ENCODE peak calls at places on chromosomes 3 and 15, in five cellular contexts. E is MM.1S, V is PC-3, B is GM23338, A is PC-9. U is an unnamed sample. For H3F3A, the result is how much of the 10 kb centered on the place peaks cover.

GRCh38 chr15:56496635-56497034 is 31.7 kb upstream of the MNS1 start:
- DNase-seq in A (no peak), V (peak), B (peak), E (peak), U (peak)

GRCh38 chr3:193842029-193842782 is 249.2 kb downstream of the OPA1 start:
- DNase-seq in V (no peak), A (no peak), E (peak), B (no peak), U (no peak)

GRCh38 chr3:29183346-29184087 is 97.4 kb upstream of the RBMS3 start:
- DNase-seq in B (no peak), A (no peak), E (no peak), V (no peak), U (peak)

GRCh38 chr3:181757694-181758306 is 46.1 kb downstream of the SOX2 start:
- DNase-seq in B (peak), V (no peak), E (no peak), A (peak), U (no peak)

GRCh38 chr3:101224739-101225138 is 95.6 kb downstream of the IMPG2 start:
- DNase-seq in V (no peak), B (no peak), A (no peak), E (no peak), U (no peak)

GRCh38 chr15:82875411-82876003 is 66.1 kb downstream of the WHAMM start:
- DNase-seq in B (no peak), E (no peak), A (no peak), V (peak), U (peak)

GRCh38 chr3:8327739-8328138 is 173.9 kb upstream of the LMCD1 start:
- DNase-seq in B (no peak), V (no peak), E (no peak), A (no peak), U (no peak)

GRCh38 chr3:128254066-128254590 is 100.8 kb downstream of the EEFSEC start:
- DNase-seq in B (no peak), V (no peak), E (no peak), A (no peak), U (peak)

GRCh38 chr3:141454906-141455602 is 31.8 kb upstream of the RASA2 start:
- DNase-seq in V (peak), B (peak), A (peak), E (peak), U (peak)

GRCh38 chr15:60507596-60508424 is 28.9 kb upstream of the ICE2 start:
- DNase-seq in B (peak), E (peak), A (no peak), V (peak), U (peak)

GRCh38 chr3:43477600-43477999 is 144.2 kb downstream of the ANO10 start:
- DNase-seq in B (no peak), A (no peak), E (no peak), V (no peak), U (no peak)

GRCh38 chr15:80875568-80875967 is 96.4 kb downstream of the CEMIP start:
- DNase-seq in B (no peak), V (no peak), A (no peak), E (no peak), U (peak)

GRCh38 chr15:101276501-101277037 is 716 bp downstream of the SELENOS start:
- DNase-seq in E (peak), B (peak), V (peak), A (no peak), U (peak)

GRCh38 chr3:167653155-167653554 is 587 bp downstream of the WDR49 start:
- DNase-seq in A (no peak), B (peak), E (no peak), V (no peak), U (no peak)

GRCh38 chr3:157785071-157785826 is 282.0 kb upstream of the VEPH1 start:
- DNase-seq in B (peak), E (peak), A (peak), V (peak), U (peak)

GRCh38 chr3:58560771-58561311 is 16.4 kb downstream of the FAM107A start:
- DNase-seq in B (peak), A (peak), E (no peak), V (peak), U (peak)

GRCh38 chr3:134824676-134825290 is 29.7 kb downstream of the EPHB1 start:
- DNase-seq in A (no peak), V (no peak), B (no peak), E (no peak), U (no peak)

GRCh38 chr3:41198526-41198925 is 779 bp upstream of the CTNNB1 start:
- DNase-seq in A (no peak), V (no peak), E (peak), B (no peak), U (peak)

GRCh38 chr15:20356444-20357138 is 185.0 kb downstream of the GOLGA6L6 start:
- DNase-seq in E (peak), V (peak), A (peak), B (peak), U (peak)

GRCh38 chr3:149339931-149340309 is 6.5 kb upstream of the TM4SF18 start:
- DNase-seq in A (peak), E (no peak), V (peak), B (peak), U (peak)

GRCh38 chr3:180176059-180176458 is 139.3 kb upstream of the PEX5L start:
- DNase-seq in E (no peak), V (no peak), B (no peak), A (no peak), U (no peak)

GRCh38 chr3:83321891-83322290 is 1560.4 kb upstream of the GBE1 start:
- DNase-seq in V (no peak), E (peak), B (no peak), A (no peak), U (no peak)

GRCh38 chr15:80186066-80186465 is 33.3 kb downstream of the FAH start:
- DNase-seq in B (no peak), V (no peak), A (no peak), E (no peak), U (no peak)

GRCh38 chr15:68619303-68619698 is 40.5 kb downstream of the CORO2B start:
- DNase-seq in B (no peak), V (no peak), E (no peak), A (no peak), U (no peak)

GRCh38 chr15:95025924-95026728 is 794.8 kb downstream of the MCTP2 start:
- DNase-seq in A (no peak), B (peak), V (peak), E (peak), U (peak)

GRCh38 chr3:79490165-79491028 is 277.4 kb downstream of the ROBO1 start:
- DNase-seq in B (peak), A (no peak), E (no peak), V (no peak), U (peak)

GRCh38 chr15:38325290-38325990 is 72.8 kb downstream of the SPRED1 start:
- DNase-seq in V (no peak), B (no peak), E (no peak), A (no peak), U (no peak)

GRCh38 chr3:85760342-85760741 is 801.6 kb downstream of the CADM2 start:
- DNase-seq in E (no peak), V (peak), A (no peak), B (no peak), U (no peak)

GRCh38 chr3:59138966-59139365 is 89.1 kb upstream of the CFAP20DC start:
- DNase-seq in B (no peak), V (no peak), A (no peak), E (no peak), U (no peak)

GRCh38 chr3:126394179-126394976 is at the start of gene CFAP100:
- DNase-seq in B (peak), V (no peak), E (no peak), A (no peak), U (peak)

GRCh38 chr3:155656466-155656865 is 88.4 kb downstream of the PLCH1 start:
- DNase-seq in E (no peak), V (no peak), B (no peak), A (no peak), U (peak)
- TF ChIP-seq EZH2 in E (no peak), V (no peak), B (no peak), A (no peak), U (no peak)

GRCh38 chr15:92884813-92885461 is 15.2 kb upstream of the CHD2 start:
- DNase-seq in B (no peak), V (peak), E (no peak), A (no peak), U (peak)

GRCh38 chr15:92886229-92886628 is 13.9 kb upstream of the CHD2 start:
- DNase-seq in E (no peak), V (no peak), A (no peak), B (no peak), U (peak)

GRCh38 chr15:92886815-92887214 is 13.3 kb upstream of the CHD2 start:
- DNase-seq in B (no peak), E (no peak), V (no peak), A (no peak), U (no peak)

GRCh38 chr15:92889390-92890113 is 10.6 kb upstream of the CHD2 start:
- DNase-seq in V (no peak), A (no peak), E (no peak), B (no peak), U (no peak)

GRCh38 chr15:92887869-92888268 is 12.3 kb upstream of the CHD2 start:
- DNase-seq in V (no peak), E (no peak), A (no peak), B (no peak), U (no peak)
- H3F3A ChIP-seq in V (under half), E (under half), A (half or more), B (under half), U (half or more)

GRCh38 chr3:171023566-171023965 is 3.0 kb downstream of the SLC2A2 start:
- DNase-seq in E (no peak), A (no peak), B (no peak), V (no peak), U (no peak)
- H2AFZ ChIP-seq in E (no peak), A (no peak), B (no peak), V (no peak), U (no peak)

GRCh38 chr3:138941259-138941885 is 5.6 kb downstream of the FOXL2 start:
- DNase-seq in V (peak), E (peak), B (peak), A (peak), U (peak)
- TF ChIP-seq EZH2 in V (no peak), E (no peak), B (peak), A (no peak), U (no peak)

GRCh38 chr3:133588035-133588434 is 14.5 kb downstream of the CDV3 start:
- DNase-seq in E (no peak), A (no peak), B (no peak), V (no peak), U (no peak)
- H3F3A ChIP-seq in E (half or more), A (half or more), B (under half), V (under half), U (half or more)

DNA sequence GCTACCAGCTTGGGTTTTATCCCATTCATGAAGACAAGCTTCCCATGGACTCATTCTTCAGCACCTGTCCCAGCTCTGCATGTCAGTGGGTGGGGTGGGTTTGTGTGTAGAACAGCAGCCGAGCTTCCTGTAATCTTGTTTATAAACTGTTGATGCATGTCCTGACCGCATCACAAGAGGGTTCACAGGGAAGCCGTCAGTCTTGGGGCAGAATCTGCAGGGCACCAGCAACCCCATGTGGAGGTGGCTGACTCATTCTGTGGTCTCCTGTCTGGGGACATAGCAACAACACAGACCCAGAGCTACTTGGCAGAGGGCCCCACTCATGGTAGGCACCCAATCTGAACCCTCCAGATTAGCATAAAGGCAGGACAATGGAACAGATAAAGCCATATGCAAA is 35.6 kb downstream of the DAPK2 start:
- DNase-seq in E (no peak), B (no peak), V (peak), A (peak), U (peak)
- H2AFZ ChIP-seq in E (no peak), B (no peak), V (no peak), A (no peak), U (no peak)

DNA sequence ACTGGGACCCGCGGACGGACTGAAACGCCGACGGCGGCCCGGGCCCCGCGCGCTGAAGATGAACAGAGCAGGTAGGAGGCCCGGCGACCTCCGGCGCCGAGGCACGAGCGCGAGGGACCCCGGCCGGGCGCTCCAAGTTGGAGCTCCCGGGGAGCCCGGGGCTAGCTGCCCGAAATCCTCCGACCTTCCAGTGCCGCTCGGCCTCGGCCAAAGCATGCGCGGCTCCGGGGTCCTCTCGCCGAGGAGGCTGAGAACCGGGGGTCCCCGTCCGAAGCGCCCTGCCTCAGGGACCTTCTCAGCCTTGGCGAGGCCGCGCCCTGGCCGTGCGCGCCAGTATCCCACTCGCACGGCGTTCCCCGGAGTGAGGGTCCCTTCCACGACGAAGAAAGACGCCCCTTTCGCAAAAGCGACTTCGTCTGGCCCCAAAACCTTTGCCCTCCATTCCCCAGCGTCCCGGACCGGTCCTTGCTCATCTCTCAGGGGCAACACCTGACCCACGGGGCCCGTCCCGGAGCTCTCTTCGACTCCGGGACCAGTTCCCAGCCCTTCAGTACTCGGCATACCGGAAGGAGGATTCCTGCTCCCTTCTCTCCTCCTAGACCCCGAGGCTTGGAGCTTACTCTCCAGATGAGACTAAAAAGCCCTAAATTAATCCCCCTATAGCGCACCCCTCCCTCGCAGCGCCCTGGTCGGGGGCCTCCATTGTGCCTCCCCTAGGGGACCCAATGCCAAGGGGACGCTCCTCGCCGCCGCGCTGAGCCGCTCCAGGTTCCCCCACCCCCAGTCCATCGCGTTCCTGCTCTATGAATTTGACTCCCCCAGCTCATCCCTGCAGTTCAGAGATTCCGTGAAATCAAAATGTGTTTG is 7.7 kb upstream of the FGD5 start:
- DNase-seq in A (no peak), V (no peak), E (no peak), B (peak), U (no peak)
- TF ChIP-seq EZH2 in A (no peak), V (no peak), E (peak), B (peak), U (peak)

GRCh38 chr3:173732237-173732636 is 334.7 kb downstream of the NLGN1 start:
- DNase-seq in E (peak), A (no peak), V (no peak), B (peak), U (peak)

GRCh38 chr3:173739716-173740115 is 342.2 kb downstream of the NLGN1 start:
- DNase-seq in V (peak), E (no peak), B (peak), A (no peak), U (no peak)

GRCh38 chr3:173742491-173742890 is 344.9 kb downstream of the NLGN1 start:
- DNase-seq in B (no peak), V (no peak), A (no peak), E (no peak), U (no peak)

GRCh38 chr3:173733029-173733652 is 335.6 kb downstream of the NLGN1 start:
- DNase-seq in E (peak), A (no peak), V (peak), B (peak), U (peak)

DNA sequence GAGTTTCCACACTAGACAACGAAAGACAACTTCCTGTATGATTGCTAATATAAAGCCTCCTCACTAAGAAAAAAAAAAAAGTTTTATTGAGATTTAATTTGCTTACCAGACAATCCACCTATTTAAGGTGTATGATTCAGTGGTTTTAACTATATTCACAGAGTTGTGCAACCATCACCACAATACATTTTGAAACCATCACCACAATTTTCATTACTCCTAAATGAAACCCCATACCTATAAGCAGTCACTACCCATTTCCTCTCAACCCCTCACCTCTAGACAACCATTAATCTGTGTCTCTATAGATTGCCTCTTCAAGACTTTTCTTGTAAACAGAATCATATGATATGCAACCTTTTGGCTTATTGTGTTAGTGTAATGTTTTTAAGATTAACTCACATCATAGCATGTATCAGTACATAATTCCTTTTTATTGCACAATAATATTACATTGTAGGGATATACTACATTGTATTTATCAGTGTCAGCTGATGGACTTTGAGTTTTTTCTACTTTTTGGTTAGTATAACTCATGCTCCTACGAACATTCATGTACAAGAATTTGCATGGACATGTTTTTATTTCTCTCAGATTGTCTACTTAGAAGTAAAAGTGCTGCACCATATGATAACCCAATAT is 339.7 kb downstream of the NLGN1 start:
- DNase-seq in A (no peak), V (peak), E (peak), B (no peak), U (no peak)
- H3F3A ChIP-seq in A (under half), V (under half), E (under half), B (under half), U (under half)

DNA sequence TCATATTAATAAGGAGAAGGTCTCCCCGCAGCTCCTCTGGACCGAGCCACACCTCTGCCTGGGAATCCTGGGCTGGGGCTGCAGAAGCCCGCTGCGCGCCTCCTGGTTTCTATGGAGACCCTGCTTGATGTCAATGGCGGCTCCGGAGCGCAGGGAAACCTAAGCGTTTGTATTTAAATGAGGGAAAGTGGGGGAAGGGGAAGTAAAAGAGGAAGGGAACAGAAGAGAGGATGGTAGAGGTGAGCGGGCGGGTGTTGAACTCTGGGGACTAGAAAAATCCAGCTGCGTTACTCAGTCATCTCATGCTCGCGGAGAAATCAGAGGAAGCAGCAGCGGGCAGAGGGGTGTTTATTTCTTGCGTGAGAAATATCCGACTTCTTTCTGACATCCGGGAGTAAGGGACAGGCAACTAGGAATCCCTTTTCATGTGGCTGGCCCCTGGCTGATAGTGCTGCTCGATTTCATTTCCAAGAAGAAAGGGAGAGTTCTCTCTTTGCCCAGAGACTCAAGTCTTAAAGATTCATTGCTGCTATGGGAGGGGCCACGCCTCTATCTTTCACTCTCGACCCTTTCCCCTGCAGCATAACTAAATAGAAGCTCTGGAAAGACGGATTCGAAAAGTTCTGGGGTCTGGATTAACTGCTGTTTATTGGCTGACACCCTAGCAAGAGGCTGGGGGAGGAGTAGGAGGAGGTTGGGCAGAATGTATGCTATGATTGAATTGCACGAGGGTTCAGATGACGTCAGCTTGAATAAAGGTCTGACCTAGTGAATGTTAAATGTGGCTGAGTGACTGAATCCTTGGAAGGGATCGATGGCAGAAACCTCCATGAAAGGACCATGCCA is 110.5 kb upstream of the GAP43 start:
- DNase-seq in A (no peak), E (no peak), V (no peak), B (peak), U (peak)
- H2AFZ ChIP-seq in A (peak), E (no peak), V (peak), B (peak), U (peak)